ENCODE peak calls at places on chromosomes 6 and 20, in eight cellular contexts. One of them, this sample, is unnamed.

GRCh38 chr6:25670208-25670607 is 18.2 kb downstream of the SCGN start:
- DNase-seq in KBM-7: no peak
- DNase-seq in fibroblast of lung: no peak
- DNase-seq in T1000: no peak
- DNase-seq in AG09309: no peak
- DNase-seq in GF-D8: no peak
- DNase-seq in Right ventricle myocardium superior: no peak
- DNase-seq in anterior cingulate cortex: no peak
- DNase-seq in this sample: no peak

GRCh38 chr6:14466278-14466677 is 348.7 kb downstream of the CD83 start:
- DNase-seq in fibroblast of lung: no peak
- DNase-seq in KBM-7: no peak
- DNase-seq in GF-D8: no peak
- DNase-seq in AG09309: peak
- DNase-seq in anterior cingulate cortex: no peak
- DNase-seq in Right ventricle myocardium superior: no peak
- DNase-seq in T1000: no peak
- DNase-seq in this sample: no peak

GRCh38 chr6:80403365-80403764 is 296.9 kb downstream of the BCKDHB start:
- DNase-seq in anterior cingulate cortex: no peak
- DNase-seq in Right ventricle myocardium superior: no peak
- DNase-seq in T1000: no peak
- DNase-seq in KBM-7: no peak
- DNase-seq in GF-D8: no peak
- DNase-seq in fibroblast of lung: no peak
- DNase-seq in AG09309: no peak
- DNase-seq in this sample: no peak

GRCh38 chr6:41386594-41386993 is 51.2 kb downstream of the NCR2 start:
- DNase-seq in GF-D8: no peak
- DNase-seq in AG09309: no peak
- DNase-seq in KBM-7: no peak
- DNase-seq in T1000: no peak
- DNase-seq in anterior cingulate cortex: no peak
- DNase-seq in fibroblast of lung: no peak
- DNase-seq in Right ventricle myocardium superior: no peak
- DNase-seq in this sample: no peak

GRCh38 chr20:38139919-38140753 is 24.9 kb downstream of the TGM2 start:
- DNase-seq in GF-D8: peak
- DNase-seq in AG09309: no peak
- DNase-seq in anterior cingulate cortex: no peak
- DNase-seq in fibroblast of lung: peak
- DNase-seq in Right ventricle myocardium superior: no peak
- DNase-seq in T1000: no peak
- DNase-seq in KBM-7: peak
- DNase-seq in this sample: peak

GRCh38 chr6:135037541-135037940 is 17.1 kb downstream of the HBS1L start:
- DNase-seq in T1000: no peak
- DNase-seq in AG09309: no peak
- DNase-seq in fibroblast of lung: no peak
- DNase-seq in anterior cingulate cortex: no peak
- DNase-seq in Right ventricle myocardium superior: no peak
- DNase-seq in GF-D8: no peak
- DNase-seq in KBM-7: no peak
- DNase-seq in this sample: no peak

GRCh38 chr6:44036196-44036595 is 91.1 kb downstream of the MRPL14 start:
- DNase-seq in AG09309: no peak
- DNase-seq in Right ventricle myocardium superior: peak
- DNase-seq in fibroblast of lung: no peak
- DNase-seq in anterior cingulate cortex: no peak
- DNase-seq in T1000: no peak
- DNase-seq in GF-D8: no peak
- DNase-seq in KBM-7: no peak
- DNase-seq in this sample: no peak

GRCh38 chr6:10582774-10583508 is 61.8 kb downstream of the GCNT2 start:
- DNase-seq in AG09309: no peak
- DNase-seq in KBM-7: peak
- DNase-seq in anterior cingulate cortex: no peak
- DNase-seq in GF-D8: peak
- DNase-seq in fibroblast of lung: no peak
- DNase-seq in T1000: no peak
- DNase-seq in Right ventricle myocardium superior: no peak
- DNase-seq in this sample: no peak

GRCh38 chr6:74607934-74608333 is 597.9 kb downstream of the COL12A1 start:
- DNase-seq in GF-D8: no peak
- DNase-seq in fibroblast of lung: peak
- DNase-seq in KBM-7: no peak
- DNase-seq in T1000: no peak
- DNase-seq in anterior cingulate cortex: no peak
- DNase-seq in AG09309: no peak
- DNase-seq in Right ventricle myocardium superior: no peak
- DNase-seq in this sample: no peak

GRCh38 chr20:59363094-59363493 is 62.7 kb downstream of the EDN3 start:
- DNase-seq in fibroblast of lung: no peak
- DNase-seq in Right ventricle myocardium superior: no peak
- DNase-seq in anterior cingulate cortex: no peak
- DNase-seq in GF-D8: no peak
- DNase-seq in T1000: no peak
- DNase-seq in AG09309: no peak
- DNase-seq in KBM-7: no peak
- DNase-seq in this sample: no peak

GRCh38 chr6:109456710-109457595 is 1.4 kb upstream of the MICAL1 start:
- DNase-seq in fibroblast of lung: peak
- DNase-seq in GF-D8: no peak
- DNase-seq in Right ventricle myocardium superior: peak
- DNase-seq in T1000: no peak
- DNase-seq in anterior cingulate cortex: no peak
- DNase-seq in AG09309: peak
- DNase-seq in KBM-7: no peak
- DNase-seq in this sample: no peak

GRCh38 chr6:5078121-5078695 is 6.9 kb upstream of the PPP1R3G start:
- DNase-seq in GF-D8: no peak
- DNase-seq in T1000: no peak
- DNase-seq in anterior cingulate cortex: no peak
- DNase-seq in KBM-7: peak
- DNase-seq in AG09309: no peak
- DNase-seq in fibroblast of lung: peak
- DNase-seq in Right ventricle myocardium superior: no peak
- DNase-seq in this sample: no peak

GRCh38 chr6:112268628-112269027 is 14.3 kb upstream of the LAMA4 start:
- DNase-seq in Right ventricle myocardium superior: no peak
- DNase-seq in KBM-7: no peak
- DNase-seq in AG09309: no peak
- DNase-seq in anterior cingulate cortex: no peak
- DNase-seq in T1000: no peak
- DNase-seq in GF-D8: no peak
- DNase-seq in fibroblast of lung: no peak
- DNase-seq in this sample: no peak

GRCh38 chr6:7541175-7542064 is at the start of gene DSP:
- DNase-seq in KBM-7: peak
- DNase-seq in AG09309: no peak
- DNase-seq in fibroblast of lung: no peak
- DNase-seq in Right ventricle myocardium superior: peak
- DNase-seq in T1000: no peak
- DNase-seq in anterior cingulate cortex: no peak
- DNase-seq in GF-D8: no peak
- DNase-seq in this sample: peak

GRCh38 chr20:4327956-4328355 is 312.6 kb upstream of the RNF24 start:
- DNase-seq in anterior cingulate cortex: no peak
- DNase-seq in T1000: no peak
- DNase-seq in AG09309: no peak
- DNase-seq in KBM-7: no peak
- DNase-seq in GF-D8: no peak
- DNase-seq in Right ventricle myocardium superior: no peak
- DNase-seq in fibroblast of lung: no peak
- DNase-seq in this sample: no peak

GRCh38 chr20:4633780-4634179 is 87.9 kb upstream of the PRND start:
- DNase-seq in KBM-7: no peak
- DNase-seq in anterior cingulate cortex: no peak
- DNase-seq in T1000: peak
- DNase-seq in Right ventricle myocardium superior: no peak
- DNase-seq in GF-D8: peak
- DNase-seq in AG09309: peak
- DNase-seq in fibroblast of lung: peak
- DNase-seq in this sample: no peak

GRCh38 chr6:106514281-106514885 is 114.9 kb downstream of the RTN4IP1 start:
- DNase-seq in AG09309: no peak
- DNase-seq in GF-D8: no peak
- DNase-seq in fibroblast of lung: no peak
- DNase-seq in Right ventricle myocardium superior: no peak
- DNase-seq in KBM-7: no peak
- DNase-seq in T1000: no peak
- DNase-seq in anterior cingulate cortex: no peak
- DNase-seq in this sample: no peak

GRCh38 chr6:167957626-167958025 is 39.8 kb upstream of the KIF25 start:
- DNase-seq in anterior cingulate cortex: no peak
- DNase-seq in fibroblast of lung: no peak
- DNase-seq in T1000: no peak
- DNase-seq in KBM-7: no peak
- DNase-seq in Right ventricle myocardium superior: no peak
- DNase-seq in AG09309: no peak
- DNase-seq in GF-D8: no peak
- DNase-seq in this sample: no peak

GRCh38 chr6:130776287-130776925 is 50.8 kb upstream of the SMLR1 start:
- DNase-seq in Right ventricle myocardium superior: no peak
- DNase-seq in anterior cingulate cortex: no peak
- DNase-seq in fibroblast of lung: no peak
- DNase-seq in KBM-7: peak
- DNase-seq in T1000: no peak
- DNase-seq in GF-D8: no peak
- DNase-seq in AG09309: no peak
- DNase-seq in this sample: no peak

GRCh38 chr6:169789944-169790927 is 38.8 kb downstream of the ERMARD start:
- DNase-seq in KBM-7: peak
- DNase-seq in anterior cingulate cortex: peak
- DNase-seq in GF-D8: no peak
- DNase-seq in fibroblast of lung: peak
- DNase-seq in Right ventricle myocardium superior: peak
- DNase-seq in T1000: peak
- DNase-seq in AG09309: peak
- DNase-seq in this sample: peak

GRCh38 chr6:161094904-161095440 is 103.4 kb downstream of the MAP3K4 start:
- DNase-seq in KBM-7: no peak
- DNase-seq in GF-D8: no peak
- DNase-seq in T1000: no peak
- DNase-seq in anterior cingulate cortex: no peak
- DNase-seq in fibroblast of lung: no peak
- DNase-seq in AG09309: no peak
- DNase-seq in Right ventricle myocardium superior: no peak
- DNase-seq in this sample: no peak

GRCh38 chr6:117463762-117464665 is 18.5 kb upstream of the DCBLD1 start:
- DNase-seq in Right ventricle myocardium superior: no peak
- DNase-seq in fibroblast of lung: peak
- DNase-seq in KBM-7: no peak
- DNase-seq in GF-D8: no peak
- DNase-seq in anterior cingulate cortex: no peak
- DNase-seq in T1000: peak
- DNase-seq in AG09309: no peak
- DNase-seq in this sample: no peak

This sample was measured in spleen.